ENCODE peak calls at places on chromosomes 12 and 14, in four cellular contexts. J is mesothelial cell of epicardium, G is GF-D8, C is iPS-NIHi11. N is an unnamed sample.

GRCh38 chr14:95415993-95416392 is 96.3 kb upstream of the CLMN start:
- DNase-seq in C (no peak), J (no peak), G (no peak), N (no peak)

GRCh38 chr12:123807002-123807401 is 44.9 kb downstream of the DNAH10 start:
- DNase-seq in C (no peak), J (no peak), G (no peak), N (no peak)

GRCh38 chr12:8950702-8951478 is 1.4 kb upstream of the M6PR start:
- DNase-seq in G (no peak), J (no peak), C (no peak), N (peak)

GRCh38 chr14:101845496-101845895 is 84.0 kb downstream of the PPP2R5C start:
- DNase-seq in J (no peak), G (no peak), C (no peak), N (no peak)

GRCh38 chr12:123427036-123427769 is 9.3 kb downstream of the RILPL2 start:
- DNase-seq in G (no peak), C (no peak), J (no peak), N (peak)

GRCh38 chr14:64671591-64671990 is 32.6 kb upstream of the PLEKHG3 start:
- DNase-seq in C (peak), J (no peak), G (no peak), N (peak)

GRCh38 chr12:93603762-93604161 is 31.3 kb downstream of the SOCS2 start:
- DNase-seq in C (no peak), J (no peak), G (no peak), N (no peak)

GRCh38 chr14:31084385-31084784 is 58.2 kb upstream of the STRN3 start:
- DNase-seq in J (no peak), G (no peak), C (peak), N (no peak)

GRCh38 chr12:6200266-6201198 is at the start of gene CD9:
- DNase-seq in J (no peak), C (peak), G (no peak), N (no peak)

GRCh38 chr14:58752782-58753181 is 115.0 kb downstream of the DACT1 start:
- DNase-seq in G (no peak), J (no peak), C (no peak), N (no peak)

GRCh38 chr12:92302041-92302829 is 156.6 kb upstream of the BTG1 start:
- DNase-seq in G (no peak), C (no peak), J (no peak), N (no peak)

GRCh38 chr14:64092940-64093339 is 201.2 kb downstream of the ESR2 start:
- DNase-seq in J (no peak), G (no peak), C (peak), N (no peak)

GRCh38 chr12:109927622-109928021 is 27.5 kb downstream of the TCHP start:
- DNase-seq in J (no peak), G (no peak), C (peak), N (peak)

GRCh38 chr12:1834186-1834925 is 14.0 kb downstream of the LRTM2 start:
- DNase-seq in J (no peak), C (no peak), G (no peak), N (no peak)

GRCh38 chr14:52023518-52023917 is 34.2 kb downstream of the RTRAF start:
- DNase-seq in C (no peak), G (no peak), J (no peak), N (no peak)

GRCh38 chr12:67426067-67426466 is 156.9 kb downstream of the CAND1 start:
- DNase-seq in C (peak), J (no peak), G (no peak), N (no peak)

GRCh38 chr12:65894127-65894526 is 69.8 kb downstream of the HMGA2 start:
- DNase-seq in J (no peak), G (no peak), C (no peak), N (no peak)

GRCh38 chr12:51198568-51199400 is 19.1 kb downstream of the POU6F1 start:
- DNase-seq in G (no peak), C (no peak), J (no peak), N (no peak)

GRCh38 chr14:73660511-73660910 is 15.7 kb downstream of the DNAL1 start:
- DNase-seq in J (no peak), G (no peak), C (no peak), N (no peak)

GRCh38 chr12:48932878-48933277 is 7.6 kb upstream of the FKBP11 start:
- DNase-seq in J (no peak), G (no peak), C (no peak), N (no peak)

GRCh38 chr14:58979325-58979724 is 209.1 kb upstream of the DAAM1 start:
- DNase-seq in J (no peak), G (no peak), C (no peak), N (no peak)

GRCh38 chr12:106914796-106915634 is 40.7 kb upstream of the TMEM263 start:
- DNase-seq in C (no peak), G (no peak), J (no peak), N (no peak)

N was measured in CD4-positive, alpha-beta memory T cell.